ENCODE peak calls at places on chromosomes 13 and 19, in four cellular contexts. One of them, this sample, is unnamed. For H3K36me3, the result is how much of the 10 kb centered on the place peaks cover.

GRCh38 chr13:72931311-72931710 is 127.5 kb upstream of the KLF5 start:
- DNase-seq in suprapubic skin: no peak
- DNase-seq in aorta: no peak
- DNase-seq in CD8-positive, alpha-beta T cell: no peak
- DNase-seq in this sample: no peak

GRCh38 chr19:47093841-47094240 is 19.7 kb downstream of the ZC3H4 start:
- DNase-seq in suprapubic skin: no peak
- DNase-seq in CD8-positive, alpha-beta T cell: no peak
- DNase-seq in aorta: no peak
- DNase-seq in this sample: no peak

GRCh38 chr13:95643814-95644598 is 500 bp downstream of the DZIP1 start:
- DNase-seq in aorta: peak
- DNase-seq in CD8-positive, alpha-beta T cell: no peak
- DNase-seq in suprapubic skin: no peak
- DNase-seq in this sample: no peak

GRCh38 chr13:33109801-33110200 is 93.6 kb downstream of the KL start:
- DNase-seq in CD8-positive, alpha-beta T cell: no peak
- DNase-seq in suprapubic skin: no peak
- DNase-seq in aorta: no peak
- DNase-seq in this sample: no peak

GRCh38 chr19:54473071-54473941 is at the start of gene CDC42EP5:
- DNase-seq in aorta: peak
- DNase-seq in suprapubic skin: peak
- DNase-seq in CD8-positive, alpha-beta T cell: no peak
- DNase-seq in this sample: no peak

GRCh38 chr19:6956573-6956972 is 64.7 kb downstream of the MBD3L2B start:
- DNase-seq in CD8-positive, alpha-beta T cell: no peak
- DNase-seq in suprapubic skin: no peak
- DNase-seq in aorta: no peak
- DNase-seq in this sample: no peak

GRCh38 chr19:29858000-29858596 is 46.3 kb downstream of the CCNE1 start:
- DNase-seq in CD8-positive, alpha-beta T cell: peak
- DNase-seq in suprapubic skin: no peak
- DNase-seq in aorta: peak
- DNase-seq in this sample: peak

GRCh38 chr13:93848247-93848646 is 621.6 kb downstream of the GPC6 start:
- DNase-seq in suprapubic skin: no peak
- DNase-seq in CD8-positive, alpha-beta T cell: no peak
- DNase-seq in aorta: no peak
- DNase-seq in this sample: no peak

GRCh38 chr19:29326351-29326750 is 113.4 kb upstream of the UQCRFS1 start:
- DNase-seq in aorta: no peak
- DNase-seq in suprapubic skin: peak
- DNase-seq in CD8-positive, alpha-beta T cell: no peak
- DNase-seq in this sample: no peak

GRCh38 chr13:89310943-89311342 is 1639.8 kb downstream of the SLITRK5 start:
- DNase-seq in aorta: no peak
- DNase-seq in CD8-positive, alpha-beta T cell: no peak
- DNase-seq in suprapubic skin: no peak
- DNase-seq in this sample: no peak

GRCh38 chr13:106348032-106348431 is 187.4 kb downstream of the EFNB2 start:
- DNase-seq in aorta: no peak
- DNase-seq in CD8-positive, alpha-beta T cell: no peak
- DNase-seq in suprapubic skin: no peak
- DNase-seq in this sample: no peak

GRCh38 chr13:110310541-110311491 is 3.7 kb downstream of the COL4A2 start:
- DNase-seq in suprapubic skin: no peak
- DNase-seq in aorta: no peak
- DNase-seq in CD8-positive, alpha-beta T cell: no peak
- DNase-seq in this sample: no peak

GRCh38 chr19:41352609-41353465 is 885 bp downstream of the TGFB1 start:
- DNase-seq in CD8-positive, alpha-beta T cell: peak
- DNase-seq in suprapubic skin: no peak
- DNase-seq in aorta: peak
- DNase-seq in this sample: peak

GRCh38 chr19:28218728-28219127 is 994.2 kb downstream of the UQCRFS1 start:
- DNase-seq in CD8-positive, alpha-beta T cell: no peak
- DNase-seq in suprapubic skin: no peak
- DNase-seq in aorta: no peak
- DNase-seq in this sample: no peak

GRCh38 chr13:95099541-95099940 is 201.7 kb downstream of the ABCC4 start:
- DNase-seq in suprapubic skin: no peak
- DNase-seq in CD8-positive, alpha-beta T cell: no peak
- DNase-seq in aorta: no peak
- DNase-seq in this sample: no peak

GRCh38 chr13:19726611-19727010 is 56.1 kb downstream of the PSPC1 start:
- DNase-seq in suprapubic skin: no peak
- DNase-seq in CD8-positive, alpha-beta T cell: no peak
- DNase-seq in aorta: no peak
- DNase-seq in this sample: no peak

GRCh38 chr13:21673592-21674270 is 2.9 kb downstream of the FGF9 start:
- DNase-seq in CD8-positive, alpha-beta T cell: peak
- DNase-seq in aorta: no peak
- DNase-seq in suprapubic skin: no peak
- DNase-seq in this sample: peak

GRCh38 chr13:100753391-100753790 is 78.8 kb upstream of the TMTC4 start:
- DNase-seq in CD8-positive, alpha-beta T cell: no peak
- DNase-seq in suprapubic skin: no peak
- DNase-seq in aorta: no peak
- DNase-seq in this sample: no peak

GRCh38 chr19:7873304-7874079 is 698 bp downstream of the PRR36 start:
- DNase-seq in suprapubic skin: no peak
- DNase-seq in CD8-positive, alpha-beta T cell: no peak
- DNase-seq in aorta: no peak
- DNase-seq in this sample: no peak

GRCh38 chr19:33639034-33639681 is 17.4 kb downstream of the CHST8 start:
- DNase-seq in aorta: peak
- DNase-seq in suprapubic skin: peak
- DNase-seq in CD8-positive, alpha-beta T cell: no peak
- DNase-seq in this sample: no peak

GRCh38 chr13:46143239-46143701 is 38.4 kb upstream of the CPB2 start:
- DNase-seq in CD8-positive, alpha-beta T cell: no peak
- DNase-seq in suprapubic skin: no peak
- DNase-seq in aorta: no peak
- DNase-seq in this sample: no peak

GRCh38 chr13:76398426-76398825 is 487.8 kb downstream of the KCTD12 start:
- DNase-seq in CD8-positive, alpha-beta T cell: no peak
- DNase-seq in aorta: no peak
- DNase-seq in suprapubic skin: no peak
- DNase-seq in this sample: no peak

GRCh38 chr13:109818891-109819290 is 32.5 kb upstream of the IRS2 start:
- DNase-seq in CD8-positive, alpha-beta T cell: no peak
- DNase-seq in suprapubic skin: no peak
- DNase-seq in aorta: no peak
- DNase-seq in this sample: no peak

GRCh38 chr19:44643605-44644390 is at the start of gene PVR:
- DNase-seq in aorta: peak
- DNase-seq in suprapubic skin: no peak
- DNase-seq in CD8-positive, alpha-beta T cell: no peak
- DNase-seq in this sample: no peak

GRCh38 chr19:55581828-55582223 is 1.2 kb upstream of the ZNF579 start:
- DNase-seq in suprapubic skin: no peak
- DNase-seq in aorta: no peak
- DNase-seq in CD8-positive, alpha-beta T cell: no peak
- DNase-seq in this sample: no peak

GRCh38 chr19:54186934-54187381 is 2.4 kb downstream of the MBOAT7 start:
- DNase-seq in suprapubic skin: no peak
- DNase-seq in CD8-positive, alpha-beta T cell: no peak
- DNase-seq in aorta: no peak
- DNase-seq in this sample: no peak

GRCh38 chr19:27794444-27795042 is 1418.4 kb downstream of the UQCRFS1 start:
- DNase-seq in suprapubic skin: no peak
- DNase-seq in aorta: peak
- DNase-seq in CD8-positive, alpha-beta T cell: peak
- DNase-seq in this sample: no peak

GRCh38 chr13:64505511-64505910 is 2724.6 kb downstream of the PCDH9 start:
- DNase-seq in suprapubic skin: no peak
- DNase-seq in CD8-positive, alpha-beta T cell: no peak
- DNase-seq in aorta: no peak
- DNase-seq in this sample: no peak

GRCh38 chr19:56671613-56671994 is at the start of gene ZNF835:
- DNase-seq in aorta: peak
- DNase-seq in CD8-positive, alpha-beta T cell: peak
- DNase-seq in suprapubic skin: peak
- DNase-seq in this sample: peak

GRCh38 chr13:113930711-113931637 is 42.9 kb downstream of the C13orf46 start:
- DNase-seq in CD8-positive, alpha-beta T cell: peak
- DNase-seq in aorta: peak
- DNase-seq in suprapubic skin: peak
- DNase-seq in this sample: peak

GRCh38 chr19:55901369-55902079 is 30.6 kb downstream of the NLRP13 start:
- DNase-seq in suprapubic skin: no peak
- DNase-seq in aorta: no peak
- DNase-seq in CD8-positive, alpha-beta T cell: no peak
- DNase-seq in this sample: no peak

GRCh38 chr13:99687728-99688397 is 186.6 kb downstream of the TM9SF2 start:
- DNase-seq in suprapubic skin: no peak
- DNase-seq in CD8-positive, alpha-beta T cell: no peak
- DNase-seq in aorta: no peak
- DNase-seq in this sample: no peak

GRCh38 chr19:1636325-1637236 is 15.8 kb downstream of the TCF3 start:
- DNase-seq in aorta: no peak
- DNase-seq in suprapubic skin: no peak
- DNase-seq in CD8-positive, alpha-beta T cell: no peak
- DNase-seq in this sample: no peak

DNA sequence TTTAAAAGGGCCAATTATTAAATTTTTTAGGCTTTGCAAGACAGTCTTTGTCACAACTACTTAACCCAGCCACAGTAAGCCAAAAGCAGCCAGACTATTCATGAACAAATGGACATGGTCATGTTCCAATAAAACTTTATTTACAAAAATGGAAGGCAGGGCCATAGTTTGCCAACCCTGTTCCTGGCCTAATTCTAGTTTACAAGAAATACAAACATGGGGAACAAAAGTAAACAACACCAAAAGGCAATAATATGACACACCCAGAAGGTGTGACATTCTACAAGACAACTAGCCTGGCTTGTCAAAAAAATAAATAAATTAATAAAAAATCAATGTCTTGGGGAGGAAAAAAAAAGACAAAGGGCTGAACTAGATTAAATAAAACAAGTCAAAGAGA is 24.8 kb upstream of the CCNP start:
- DNase-seq in suprapubic skin: no peak
- DNase-seq in CD8-positive, alpha-beta T cell: no peak
- DNase-seq in aorta: no peak
- DNase-seq in this sample: no peak
- H3K36me3 ChIP-seq in suprapubic skin: under half
- H3K36me3 ChIP-seq in CD8-positive, alpha-beta T cell: under half
- H3K36me3 ChIP-seq in aorta: under half
- H3K36me3 ChIP-seq in this sample: under half

GRCh38 chr13:111541752-111542529 is 221.5 kb downstream of the TEX29 start:
- DNase-seq in CD8-positive, alpha-beta T cell: no peak
- DNase-seq in suprapubic skin: no peak
- DNase-seq in aorta: no peak
- DNase-seq in this sample: no peak
- H3K4me3 ChIP-seq in CD8-positive, alpha-beta T cell: no peak
- H3K4me3 ChIP-seq in suprapubic skin: no peak
- H3K4me3 ChIP-seq in aorta: no peak
- H3K4me3 ChIP-seq in this sample: no peak

DNA sequence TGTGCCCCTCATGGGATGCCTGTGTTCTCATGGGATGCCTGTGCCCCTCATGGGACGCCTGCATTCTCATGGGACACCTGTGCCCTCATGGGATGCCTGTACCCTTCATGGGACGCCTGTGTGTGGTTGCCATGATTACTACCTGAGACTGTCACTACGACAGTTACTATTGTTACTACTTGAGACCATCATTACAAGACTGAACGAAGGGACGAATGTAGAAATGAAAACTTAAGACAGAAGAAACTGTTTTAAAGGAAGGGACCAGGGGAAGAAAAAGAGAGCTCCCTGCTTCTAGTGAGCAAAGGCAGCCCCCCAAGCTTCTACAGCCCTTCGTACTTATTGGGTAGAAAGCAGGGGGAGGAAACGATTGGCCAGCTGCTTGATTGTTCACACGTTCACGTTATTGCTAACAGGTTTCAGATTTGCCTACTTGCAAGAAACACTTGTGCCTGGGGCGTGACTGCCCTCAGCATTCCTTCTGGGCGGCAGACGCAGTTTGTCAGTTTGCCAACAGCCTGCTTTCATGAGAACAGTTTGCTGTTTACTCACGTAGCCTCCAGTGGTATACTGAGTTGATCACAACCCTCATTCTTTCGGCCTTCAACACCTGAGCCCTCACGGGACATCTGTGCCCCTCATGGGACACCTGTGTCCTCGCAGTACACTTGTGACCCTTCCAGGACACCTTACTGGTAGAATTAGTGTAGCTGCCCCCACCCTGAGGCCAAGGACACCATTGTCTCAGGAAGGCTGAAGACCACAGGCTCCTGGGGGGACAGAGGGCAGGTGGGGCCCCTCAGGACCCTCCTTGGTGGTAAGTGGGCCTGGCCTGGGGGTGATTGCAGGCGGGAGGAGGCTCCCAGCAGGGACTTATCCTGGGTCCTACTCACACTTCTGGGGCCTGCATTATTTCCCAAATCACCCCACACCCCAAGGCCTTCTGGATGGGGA is 2.5 kb upstream of the S1PR4 start:
- DNase-seq in suprapubic skin: no peak
- DNase-seq in CD8-positive, alpha-beta T cell: peak
- DNase-seq in aorta: peak
- DNase-seq in this sample: peak
- H3K27ac ChIP-seq in suprapubic skin: no peak
- H3K27ac ChIP-seq in CD8-positive, alpha-beta T cell: peak
- H3K27ac ChIP-seq in aorta: no peak
- H3K27ac ChIP-seq in this sample: peak

DNA sequence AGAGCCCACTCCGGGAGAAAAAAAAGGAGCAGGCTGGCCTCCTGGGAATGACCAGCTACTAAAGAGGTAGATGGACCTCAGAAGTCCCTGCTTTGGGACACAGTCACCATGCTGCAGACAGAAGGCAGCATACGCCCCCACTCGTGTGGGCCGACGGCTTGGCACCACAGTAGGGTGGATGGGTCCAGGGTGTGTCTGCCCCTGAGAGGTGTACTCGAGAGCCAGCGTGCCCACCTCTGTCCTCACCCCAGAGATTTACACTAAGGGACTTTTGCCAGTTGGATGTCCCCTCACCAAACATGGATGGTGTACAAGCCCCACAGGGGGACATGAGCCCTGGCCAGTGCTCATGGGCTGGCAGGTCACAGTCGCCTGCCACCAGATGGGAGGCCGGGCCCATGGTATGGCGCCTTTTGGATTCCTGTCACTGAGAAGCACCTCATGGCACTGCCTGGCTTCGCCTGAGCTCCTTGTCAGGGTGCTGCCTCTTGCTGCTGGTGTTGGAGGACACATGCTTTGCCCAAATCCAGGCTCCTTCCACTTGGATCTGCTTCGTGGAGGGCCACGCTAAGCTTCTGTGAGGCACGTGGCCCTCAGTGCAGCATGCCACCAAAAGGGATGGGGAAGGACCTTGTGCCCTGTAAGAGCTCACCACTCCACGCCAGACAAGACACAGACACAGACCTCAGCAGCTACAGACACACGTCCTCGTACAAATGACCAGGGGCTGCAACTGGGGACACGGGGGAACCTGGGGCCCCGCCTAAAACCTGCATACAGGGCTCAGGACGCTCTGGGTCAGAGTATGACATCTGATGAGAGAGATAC is 13.3 kb upstream of the EPHX3 start:
- DNase-seq in CD8-positive, alpha-beta T cell: no peak
- DNase-seq in suprapubic skin: no peak
- DNase-seq in aorta: no peak
- DNase-seq in this sample: no peak
- H3K36me3 ChIP-seq in CD8-positive, alpha-beta T cell: under half
- H3K36me3 ChIP-seq in suprapubic skin: half or more
- H3K36me3 ChIP-seq in aorta: under half
- H3K36me3 ChIP-seq in this sample: half or more

This sample was measured in CD4-positive, alpha-beta memory T cell.